ENCODE peak calls at places on chromosomes 5 and 9, in six cellular contexts. One of them, this sample, is unnamed.

GRCh38 chr5:51018423-51018822 is 352.0 kb downstream of the PARP8 start:
- DNase-seq in HepG2: no peak
- DNase-seq in GM12891: no peak
- DNase-seq in K562: no peak
- DNase-seq in H1: no peak
- DNase-seq in GM12878: no peak
- DNase-seq in this sample: no peak

GRCh38 chr5:61280766-61281427 is 51.2 kb upstream of the ZSWIM6 start:
- DNase-seq in HepG2: no peak
- DNase-seq in GM12891: no peak
- DNase-seq in K562: no peak
- DNase-seq in H1: no peak
- DNase-seq in GM12878: no peak
- DNase-seq in this sample: no peak

GRCh38 chr9:95130484-95130883 is 187.0 kb downstream of the FANCC start:
- DNase-seq in HepG2: no peak
- DNase-seq in GM12891: no peak
- DNase-seq in K562: no peak
- DNase-seq in H1: no peak
- DNase-seq in GM12878: no peak
- DNase-seq in this sample: no peak

GRCh38 chr5:7213525-7213924 is 182.4 kb upstream of the ADCY2 start:
- DNase-seq in HepG2: no peak
- DNase-seq in GM12891: no peak
- DNase-seq in K562: no peak
- DNase-seq in H1: no peak
- DNase-seq in GM12878: no peak
- DNase-seq in this sample: no peak

GRCh38 chr9:105963700-105964099 is 269.4 kb downstream of the TMEM38B start:
- DNase-seq in HepG2: no peak
- DNase-seq in GM12891: no peak
- DNase-seq in K562: no peak
- DNase-seq in H1: no peak
- DNase-seq in GM12878: no peak
- DNase-seq in this sample: no peak

GRCh38 chr9:2489838-2490314 is 131.7 kb upstream of the VLDLR start:
- DNase-seq in HepG2: no peak
- DNase-seq in GM12891: no peak
- DNase-seq in K562: no peak
- DNase-seq in H1: no peak
- DNase-seq in GM12878: no peak
- DNase-seq in this sample: no peak

GRCh38 chr9:115614931-115615401 is 497.0 kb upstream of the TNC start:
- DNase-seq in HepG2: no peak
- DNase-seq in GM12891: no peak
- DNase-seq in K562: no peak
- DNase-seq in H1: no peak
- DNase-seq in GM12878: no peak
- DNase-seq in this sample: no peak

GRCh38 chr5:43063731-43064171 is 23.6 kb upstream of the ANXA2R start:
- DNase-seq in HepG2: no peak
- DNase-seq in GM12891: no peak
- DNase-seq in K562: peak
- DNase-seq in H1: no peak
- DNase-seq in GM12878: no peak
- DNase-seq in this sample: no peak

GRCh38 chr9:4420351-4420750 is 69.9 kb upstream of the SLC1A1 start:
- DNase-seq in HepG2: no peak
- DNase-seq in GM12891: no peak
- DNase-seq in K562: no peak
- DNase-seq in H1: no peak
- DNase-seq in GM12878: no peak
- DNase-seq in this sample: no peak

GRCh38 chr5:166909040-166909439 is 1382.4 kb upstream of the WWC1 start:
- DNase-seq in HepG2: no peak
- DNase-seq in GM12891: no peak
- DNase-seq in K562: no peak
- DNase-seq in H1: no peak
- DNase-seq in GM12878: no peak
- DNase-seq in this sample: no peak

DNA sequence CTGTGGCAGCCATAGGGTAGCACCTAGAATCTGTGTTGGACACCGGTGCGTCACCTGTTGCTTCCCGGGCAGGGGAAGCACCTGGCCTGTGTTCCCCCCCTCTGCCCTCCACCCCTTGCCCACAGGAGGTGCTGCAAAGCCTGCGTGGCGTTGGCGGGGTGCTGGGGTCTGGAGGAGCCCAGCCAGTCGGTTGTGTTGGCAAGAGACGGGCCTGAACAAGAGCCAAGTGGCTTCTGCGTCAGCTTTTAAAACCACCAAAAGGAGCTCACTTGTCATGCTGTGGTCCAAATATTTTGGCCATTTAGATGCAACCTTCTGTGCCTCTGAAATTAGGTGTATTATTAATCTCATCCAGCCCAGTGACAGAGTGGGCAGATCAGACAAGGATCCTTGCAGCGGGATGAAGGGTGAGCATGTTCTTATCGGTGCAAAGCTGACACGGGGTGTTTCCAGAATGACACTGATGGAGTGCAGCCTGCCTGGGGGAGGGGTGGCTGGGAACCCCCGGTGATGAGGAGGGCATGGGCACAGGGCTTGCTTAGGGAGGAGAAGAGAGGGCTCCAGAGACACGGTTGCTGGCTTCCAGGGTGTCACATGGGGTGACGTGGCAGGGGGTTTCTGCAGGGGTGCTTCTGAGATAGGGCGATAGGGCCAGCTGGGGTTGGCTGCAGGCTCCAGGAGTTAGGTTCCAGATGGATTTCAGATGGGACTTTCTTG is 9.7 kb upstream of the RXRA start:
- DNase-seq in HepG2: no peak
- DNase-seq in GM12891: no peak
- DNase-seq in K562: peak
- DNase-seq in H1: no peak
- DNase-seq in GM12878: peak
- DNase-seq in this sample: no peak
- TF ChIP-seq TAF1 in HepG2: no peak
- TF ChIP-seq TAF1 in GM12891: no peak
- TF ChIP-seq TAF1 in K562: no peak
- TF ChIP-seq TAF1 in H1: no peak
- TF ChIP-seq TAF1 in GM12878: no peak
- TF ChIP-seq TAF1 in this sample: no peak

DNA sequence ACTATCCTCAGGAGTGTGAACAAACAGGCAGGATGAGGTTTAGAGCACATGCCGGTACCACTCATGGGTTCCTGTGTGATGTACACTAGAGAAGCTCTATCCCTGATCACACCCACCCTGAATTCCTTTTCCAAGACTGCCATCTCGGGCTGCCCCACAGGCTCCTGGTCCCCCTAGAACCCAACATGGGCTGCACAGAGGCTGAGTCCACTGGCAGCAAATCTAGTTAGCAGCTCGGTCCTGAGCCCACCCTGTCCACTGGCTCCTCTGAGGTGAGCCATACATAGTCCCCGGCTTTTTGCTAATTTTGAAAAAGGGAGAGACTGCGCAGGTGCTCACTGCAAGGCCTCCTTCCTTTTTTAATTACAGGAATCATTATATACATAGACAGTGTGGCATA is 227.0 kb downstream of the FSTL4 start:
- DNase-seq in HepG2: no peak
- DNase-seq in GM12891: no peak
- DNase-seq in K562: no peak
- DNase-seq in H1: no peak
- DNase-seq in GM12878: no peak
- DNase-seq in this sample: no peak
- TF ChIP-seq POLR2A in HepG2: no peak
- TF ChIP-seq POLR2A in GM12891: no peak
- TF ChIP-seq POLR2A in K562: no peak
- TF ChIP-seq POLR2A in H1: no peak
- TF ChIP-seq POLR2A in GM12878: no peak
- TF ChIP-seq POLR2A in this sample: no peak

GRCh38 chr5:130000460-130000859 is 96.2 kb downstream of the CHSY3 start:
- DNase-seq in HepG2: no peak
- DNase-seq in GM12891: no peak
- DNase-seq in K562: no peak
- DNase-seq in H1: no peak
- DNase-seq in GM12878: no peak
- DNase-seq in this sample: no peak

GRCh38 chr5:130002876-130003275 is 98.6 kb downstream of the CHSY3 start:
- DNase-seq in HepG2: no peak
- DNase-seq in GM12891: no peak
- DNase-seq in K562: no peak
- DNase-seq in H1: no peak
- DNase-seq in GM12878: no peak
- DNase-seq in this sample: no peak

GRCh38 chr5:129996896-129997295 is 92.6 kb downstream of the CHSY3 start:
- DNase-seq in HepG2: no peak
- DNase-seq in GM12891: no peak
- DNase-seq in K562: no peak
- DNase-seq in H1: no peak
- DNase-seq in GM12878: no peak
- DNase-seq in this sample: no peak

DNA sequence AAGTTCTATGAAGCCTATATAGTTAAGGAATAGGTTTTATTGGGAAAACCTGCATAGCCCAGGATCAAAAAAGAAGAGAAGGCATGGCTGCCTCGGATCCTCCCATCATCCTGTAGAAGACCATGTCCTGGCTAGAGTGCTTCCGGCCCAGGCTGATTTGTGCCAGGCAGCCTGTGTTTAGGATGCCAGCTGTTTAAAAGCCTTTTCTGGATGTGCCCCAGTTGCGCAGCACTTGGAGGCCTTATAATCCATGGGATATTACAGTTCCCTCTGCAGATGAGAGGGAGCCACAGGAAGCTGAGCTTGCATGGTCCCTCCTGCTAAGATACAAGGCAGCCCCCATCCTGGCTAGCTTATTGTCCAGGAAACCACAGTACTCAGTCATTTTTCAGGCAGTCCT is 97.9 kb downstream of the CHSY3 start:
- DNase-seq in HepG2: no peak
- DNase-seq in GM12891: no peak
- DNase-seq in K562: no peak
- DNase-seq in H1: no peak
- DNase-seq in GM12878: no peak
- DNase-seq in this sample: no peak
- TF ChIP-seq TAF1 in HepG2: no peak
- TF ChIP-seq TAF1 in GM12891: no peak
- TF ChIP-seq TAF1 in K562: no peak
- TF ChIP-seq TAF1 in H1: no peak
- TF ChIP-seq TAF1 in GM12878: no peak
- TF ChIP-seq TAF1 in this sample: no peak

GRCh38 chr5:150640311-150641005 is at the start of gene SYNPO:
- DNase-seq in HepG2: peak
- DNase-seq in GM12891: no peak
- DNase-seq in K562: peak
- DNase-seq in H1: no peak
- DNase-seq in GM12878: no peak
- DNase-seq in this sample: no peak

GRCh38 chr5:150642567-150642927 is 2.1 kb downstream of the SYNPO start:
- DNase-seq in HepG2: peak
- DNase-seq in GM12891: no peak
- DNase-seq in K562: no peak
- DNase-seq in H1: no peak
- DNase-seq in GM12878: no peak
- DNase-seq in this sample: no peak

GRCh38 chr5:150641826-150642566 is 1.5 kb downstream of the SYNPO start:
- DNase-seq in HepG2: no peak
- DNase-seq in GM12891: no peak
- DNase-seq in K562: no peak
- DNase-seq in H1: no peak
- DNase-seq in GM12878: no peak
- DNase-seq in this sample: no peak

GRCh38 chr5:150639751-150640150 is 709 bp upstream of the SYNPO start:
- DNase-seq in HepG2: no peak
- DNase-seq in GM12891: no peak
- DNase-seq in K562: no peak
- DNase-seq in H1: no peak
- DNase-seq in GM12878: no peak
- DNase-seq in this sample: no peak

GRCh38 chr5:150641006-150641570 is 628 bp downstream of the SYNPO start:
- DNase-seq in HepG2: peak
- DNase-seq in GM12891: no peak
- DNase-seq in K562: no peak
- DNase-seq in H1: no peak
- DNase-seq in GM12878: no peak
- DNase-seq in this sample: no peak
- TF ChIP-seq POLR2A in HepG2: no peak
- TF ChIP-seq POLR2A in GM12891: no peak
- TF ChIP-seq POLR2A in K562: no peak
- TF ChIP-seq POLR2A in H1: no peak
- TF ChIP-seq POLR2A in GM12878: no peak
- TF ChIP-seq POLR2A in this sample: no peak

GRCh38 chr5:76737846-76738245 is 21.9 kb downstream of the F2R start:
- DNase-seq in HepG2: no peak
- DNase-seq in GM12891: no peak
- DNase-seq in K562: no peak
- DNase-seq in H1: no peak
- DNase-seq in GM12878: no peak
- DNase-seq in this sample: no peak
- TF ChIP-seq TAF1 in HepG2: no peak
- TF ChIP-seq TAF1 in GM12891: no peak
- TF ChIP-seq TAF1 in K562: no peak
- TF ChIP-seq TAF1 in H1: no peak
- TF ChIP-seq TAF1 in GM12878: no peak
- TF ChIP-seq TAF1 in this sample: no peak